ENCODE peak calls at places on chromosomes 12 and 14, in eight cellular contexts. Z is fibroblast of the aortic adventitia, E is neural crest cell, I is A549, L is bronchial epithelial cell, J is endodermal cell, H is nephron progenitor cell, C is activated B cell treated with CpG ODN at 0.5 μM for 24 hours. K is an unnamed sample.

GRCh38 chr14:104145826-104146642 is 7.6 kb downstream of the KIF26A start:
- DNase-seq in Z (no peak), E (no peak), I (no peak), L (no peak), J (peak; percentile 39), H (peak; percentile 2), C (no peak), K (no peak)

GRCh38 chr14:49972840-49973239 is 80.0 kb downstream of the ARF6 start:
- DNase-seq in Z (peak; percentile 89), E (no peak), I (peak; percentile 72), L (peak; percentile 95), J (no peak), H (no peak), C (no peak), K (peak; percentile 80)

GRCh38 chr14:72801841-72802587 is 91.9 kb downstream of the DPF3 start:
- DNase-seq in Z (peak; percentile 12), E (no peak), I (no peak), L (peak; percentile 54), J (no peak), H (no peak), C (no peak), K (peak; percentile 34)

GRCh38 chr12:28742791-28743190 is 406.3 kb upstream of the FAR2 start:
- DNase-seq in Z (no peak), E (no peak), I (no peak), L (peak; percentile 44), J (no peak), H (no peak), C (no peak), K (no peak)

GRCh38 chr12:4908694-4909396 is 860 bp upstream of the KCNA1 start:
- DNase-seq in Z (no peak), E (peak; percentile 57), I (no peak), L (no peak), J (peak; percentile 98), H (peak; percentile 72), C (no peak), K (no peak)

GRCh38 chr12:6647083-6647604 is at the start of gene ACRBP:
- DNase-seq in Z (peak; percentile 50), E (peak; percentile 69), I (no peak), L (peak; percentile 32), J (peak; percentile 94), H (peak; percentile 79), C (peak; percentile 71), K (peak; percentile 26)

GRCh38 chr12:52648012-52648550 is 3.9 kb downstream of the KRT2 start:
- DNase-seq in Z (no peak), E (no peak), I (no peak), L (no peak), J (peak; percentile 37), H (no peak), C (no peak), K (no peak)

GRCh38 chr12:107864235-107864634 is 89.7 kb downstream of the ASCL4 start:
- DNase-seq in Z (no peak), E (no peak), I (no peak), L (no peak), J (peak; percentile 83), H (peak; percentile 54), C (no peak), K (no peak)

GRCh38 chr14:100654814-100655795 is 67.9 kb upstream of the BEGAIN start:
- DNase-seq in Z (no peak), E (peak; percentile 47), I (peak; percentile 90), L (no peak), J (peak; percentile 86), H (peak; percentile 67), C (no peak), K (peak; percentile 55)

GRCh38 chr12:71440393-71441349 is 1.1 kb downstream of the LGR5 start:
- DNase-seq in Z (no peak), E (no peak), I (no peak), L (no peak), J (peak; percentile 81), H (peak; percentile 43), C (no peak), K (no peak)

GRCh38 chr14:103695331-103696026 is 19.8 kb downstream of the XRCC3 start:
- DNase-seq in Z (no peak), E (no peak), I (no peak), L (no peak), J (no peak), H (no peak), C (no peak), K (no peak)

GRCh38 chr12:53215497-53215896 is 8.4 kb upstream of the ITGB7 start:
- DNase-seq in Z (no peak), E (no peak), I (no peak), L (no peak), J (peak; percentile 57), H (no peak), C (no peak), K (no peak)

GRCh38 chr14:55780156-55780946 is 200.3 kb downstream of the KTN1 start:
- DNase-seq in Z (peak; percentile 80), E (no peak), I (no peak), L (peak; percentile 83), J (no peak), H (no peak), C (no peak), K (peak; percentile 76)

GRCh38 chr14:65910108-65910507 is 497.6 kb downstream of the FUT8 start:
- DNase-seq in Z (peak; percentile 90), E (no peak), I (peak; percentile 10), L (peak; percentile 59), J (no peak), H (no peak), C (no peak), K (peak; percentile 10)

GRCh38 chr12:44503329-44503728 is 372.8 kb downstream of the NELL2 start:
- DNase-seq in Z (no peak), E (no peak), I (no peak), L (peak; percentile 4), J (no peak), H (no peak), C (no peak), K (no peak)

GRCh38 chr14:36517242-36518030 is 2.6 kb downstream of the NKX2-1 start:
- DNase-seq in Z (no peak), E (no peak), I (no peak), L (no peak), J (peak; percentile 74), H (peak; percentile 33), C (no peak), K (no peak)

GRCh38 chr14:33184587-33184986 is 245.9 kb downstream of the NPAS3 start:
- DNase-seq in Z (peak; percentile 3), E (no peak), I (no peak), L (peak; percentile 4), J (peak; percentile 47), H (no peak), C (no peak), K (no peak)

GRCh38 chr14:102645746-102646440 is 53.4 kb downstream of the RCOR1 start:
- DNase-seq in Z (peak; percentile 27), E (no peak), I (no peak), L (no peak), J (no peak), H (no peak), C (no peak), K (no peak)

GRCh38 chr12:107580750-107581529 is 104.7 kb upstream of the PWP1 start:
- DNase-seq in Z (no peak), E (no peak), I (no peak), L (no peak), J (peak; percentile 85), H (peak; percentile 57), C (no peak), K (no peak)

GRCh38 chr14:24308342-24309124 is 756 bp upstream of the CIDEB start:
- DNase-seq in Z (no peak), E (no peak), I (no peak), L (no peak), J (no peak), H (no peak), C (no peak), K (no peak)
- TF ChIP-seq CTCF in Z (no peak), E (peak; percentile 17), I (peak; percentile 27), L (no peak), J (peak; percentile 36), H (no peak), C (no peak), K (peak; percentile 67)

GRCh38 chr12:55073043-55074022 is 52.9 kb upstream of the OR9K2 start:
- DNase-seq in Z (peak; percentile 84), E (peak; percentile 81), I (peak; percentile 42), L (peak; percentile 58), J (peak; percentile 91), H (peak; percentile 85), C (peak; percentile 48), K (peak; percentile 63)

GRCh38 chr12:55067701-55068100 is 47.9 kb downstream of the NEUROD4 start:
- DNase-seq in Z (no peak), E (no peak), I (no peak), L (no peak), J (no peak), H (peak; percentile 21), C (no peak), K (no peak)

GRCh38 chr12:55074771-55075170 is 51.4 kb upstream of the OR9K2 start:
- DNase-seq in Z (no peak), E (no peak), I (no peak), L (no peak), J (no peak), H (no peak), C (no peak), K (no peak)

GRCh38 chr12:55068416-55069010 is 48.7 kb downstream of the NEUROD4 start:
- DNase-seq in Z (peak; percentile 59), E (peak; percentile 29), I (peak; percentile 62), L (peak; percentile 52), J (peak; percentile 88), H (peak; percentile 57), C (no peak), K (peak; percentile 60)

DNA sequence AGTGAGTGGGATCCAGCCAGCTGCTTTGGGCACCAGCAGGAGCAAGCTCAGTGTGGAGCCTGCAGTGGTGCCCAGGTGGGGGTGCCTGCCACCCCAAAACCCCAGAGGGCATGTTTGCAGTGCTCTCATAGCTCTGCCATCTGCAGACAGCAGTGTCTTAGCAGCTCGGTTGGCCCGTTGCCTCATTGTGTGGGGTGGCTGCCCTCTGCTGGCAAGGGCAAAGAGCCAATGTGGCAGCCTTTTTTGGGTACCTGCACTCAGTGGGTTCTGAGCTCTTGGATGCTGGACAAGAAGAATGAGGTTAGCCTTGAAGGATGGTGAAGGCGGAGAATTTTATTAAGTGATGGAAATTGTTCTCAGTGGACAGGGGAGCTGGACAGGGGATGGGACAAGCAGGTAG is 52.3 kb downstream of the NEUROD4 start:
- DNase-seq in Z (peak; percentile 6), E (no peak), I (peak; percentile 7), L (peak; percentile 42), J (peak; percentile 94), H (peak; percentile 27), C (peak; percentile 42), K (peak; percentile 9)
- TF ChIP-seq CTCF in Z (no peak), E (peak; percentile 47), I (peak; percentile 50), L (peak; percentile 75), J (peak; percentile 80), H (peak; percentile 31), C (no peak), K (no peak)

GRCh38 chr14:106080922-106081321 is 554.5 kb downstream of the TMEM121 start:
- DNase-seq in Z (no peak), E (no peak), I (no peak), L (no peak), J (no peak), H (no peak), C (no peak), K (no peak)
- TF ChIP-seq CTCF in Z (no peak), E (no peak), I (no peak), L (no peak), J (no peak), H (no peak), C (no peak), K (no peak)

DNA sequence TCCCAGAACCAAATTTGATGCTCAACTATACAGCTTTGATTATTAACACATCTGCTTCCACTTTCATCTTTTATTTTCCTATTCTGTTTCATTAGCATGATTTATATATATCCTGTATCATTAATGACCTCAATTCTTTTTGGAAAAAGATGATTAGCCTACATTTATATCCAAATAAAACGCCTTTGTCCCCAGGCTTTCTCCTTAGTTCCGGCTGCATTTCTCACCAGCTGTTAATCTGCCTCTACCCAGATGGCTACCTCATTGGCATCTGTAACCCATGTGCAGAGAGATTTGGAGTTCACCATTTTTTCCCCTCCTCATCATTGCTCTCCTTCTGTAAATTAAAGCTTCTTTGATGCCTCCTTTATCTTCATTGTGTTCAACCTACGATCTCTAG is 336.8 kb upstream of the RGS6 start:
- DNase-seq in Z (no peak), E (no peak), I (no peak), L (no peak), J (no peak), H (no peak), C (no peak), K (no peak)
- TF ChIP-seq CTCF in Z (no peak), E (no peak), I (no peak), L (no peak), J (no peak), H (no peak), C (no peak), K (no peak)